ENCODE peak calls at places on chromosomes 1 and 21, in nine cellular contexts. U is occipital lobe; W is fibroblast of pulmonary artery; P is activated T-helper 1 cell treated with anti-CD3 and anti-CD28 coated beads, Interleukin-2, amount 50 U/mL, for 16 hours; V is left ventricle myocardium inferior; G is breast epithelium; Q is NCI-H1105; I is heart left ventricle; L is stimulated activated naive CD4-positive, alpha-beta T cell. F is an unnamed sample.

GRCh38 chr1:65681101-65681500 is 111.6 kb upstream of the PDE4B start:
- DNase-seq in G (no peak), I (no peak), P (no peak), Q (no peak), V (no peak), U (no peak), W (peak), L (no peak), F (no peak)

GRCh38 chr1:92989253-92989652 is 28.0 kb upstream of the DIPK1A start:
- DNase-seq in U (no peak), L (no peak), I (no peak), V (no peak), G (no peak), P (no peak), Q (no peak), W (no peak), F (no peak)

GRCh38 chr1:44217809-44218410 is 4.6 kb downstream of the DMAP1 start:
- DNase-seq in P (peak), V (peak), L (peak), Q (peak), W (peak), G (peak), I (peak), U (peak), F (peak)

GRCh38 chr1:228273720-228274451 is 66.0 kb downstream of the OBSCN start:
- DNase-seq in G (no peak), W (no peak), P (no peak), L (no peak), U (no peak), Q (no peak), V (peak), I (peak), F (no peak)

GRCh38 chr1:225371366-225371765 is 56.5 kb downstream of the LBR start:
- DNase-seq in I (no peak), V (no peak), P (no peak), G (no peak), W (no peak), Q (no peak), L (no peak), U (no peak), F (no peak)

GRCh38 chr1:247639381-247639981 is 34.1 kb downstream of the OR2G3 start:
- DNase-seq in U (peak), Q (no peak), V (peak), W (peak), L (peak), I (peak), G (peak), P (no peak), F (no peak)

GRCh38 chr1:233097546-233098254 is 147.3 kb downstream of the NTPCR start:
- DNase-seq in G (no peak), Q (no peak), V (no peak), L (no peak), W (peak), U (no peak), P (no peak), I (no peak), F (no peak)

GRCh38 chr21:38478782-38479181 is 19.5 kb downstream of the ERG start:
- DNase-seq in V (no peak), W (peak), L (no peak), Q (no peak), I (no peak), P (no peak), U (no peak), G (no peak), F (no peak)

GRCh38 chr21:39669485-39669884 is 56.7 kb downstream of the B3GALT5 start:
- DNase-seq in G (no peak), I (no peak), V (no peak), W (no peak), U (no peak), L (no peak), P (no peak), Q (no peak), F (no peak)

F was measured in NCI-H2227 treated with DMSO at 0.1 percent for 48 hours.